ENCODE peak calls at places on chromosome 16, in nine cellular contexts. Q, G, B, V, O, J, S, M and X are unnamed samples.

GRCh38 chr16:68297908-68298307 is 12.8 kb downstream of the SLC7A6OS start:
- DNase-seq in Q (no peak), S (no peak), G (no peak), B (no peak), M (no peak), V (no peak), J (no peak), O (no peak), X (peak)

GRCh38 chr16:46883353-46883689 is 841 bp upstream of the GPT2 start:
- DNase-seq in Q (no peak), V (no peak), J (peak), G (no peak), B (no peak), M (no peak), S (peak), O (no peak), X (no peak)

GRCh38 chr16:58196898-58197313 is 1.0 kb downstream of the CSNK2A2 start:
- DNase-seq in Q (no peak), O (no peak), J (peak), S (no peak), M (peak), G (no peak), V (no peak), B (no peak), X (peak)

GRCh38 chr16:6008656-6009055 is 911.1 kb upstream of the EEF2KMT start:
- DNase-seq in B (no peak), O (no peak), G (no peak), Q (no peak), V (no peak), J (no peak), M (no peak), S (no peak), X (no peak)

GRCh38 chr16:68463904-68464303 is 15.6 kb upstream of the SMPD3 start:
- DNase-seq in G (no peak), V (no peak), Q (no peak), B (no peak), S (no peak), O (no peak), J (no peak), M (no peak), X (no peak)

GRCh38 chr16:920722-921121 is 50.1 kb downstream of the LMF1 start:
- DNase-seq in S (no peak), G (no peak), M (no peak), Q (no peak), O (peak), J (peak), V (peak), B (no peak), X (peak)

GRCh38 chr16:58850019-58850626 is 116.0 kb upstream of the GOT2 start:
- DNase-seq in Q (no peak), S (no peak), V (no peak), B (no peak), O (no peak), J (no peak), G (no peak), M (no peak), X (no peak)

GRCh38 chr16:68445458-68445857 is 2.9 kb downstream of the SMPD3 start:
- DNase-seq in J (peak), O (no peak), M (no peak), Q (peak), B (no peak), S (peak), G (peak), V (no peak), X (peak)

GRCh38 chr16:9297437-9298113 is 206.1 kb downstream of the HAPSTR1 start:
- DNase-seq in B (peak), V (no peak), Q (peak), J (peak), S (no peak), M (no peak), O (no peak), G (peak), X (peak)

GRCh38 chr16:7377231-7377630 is 44.6 kb downstream of the RBFOX1 start:
- DNase-seq in V (no peak), S (no peak), G (no peak), J (no peak), Q (no peak), M (no peak), O (no peak), B (no peak), X (no peak)

GRCh38 chr16:47848481-47849109 is 307.2 kb downstream of the ABCC12 start:
- DNase-seq in G (no peak), J (peak), B (no peak), M (peak), S (no peak), V (no peak), Q (no peak), O (no peak), X (peak)

GRCh38 chr16:51636913-51637743 is 486.1 kb upstream of the SALL1 start:
- DNase-seq in Q (no peak), J (peak), M (no peak), B (no peak), V (no peak), G (no peak), S (no peak), O (no peak), X (peak)

GRCh38 chr16:70686376-70687171 is 721 bp upstream of the MTSS2 start:
- DNase-seq in G (no peak), S (no peak), J (no peak), Q (no peak), M (no peak), B (no peak), O (no peak), V (no peak), X (no peak)

GRCh38 chr16:15822957-15823356 is 33.9 kb downstream of the MYH11 start:
- DNase-seq in J (no peak), M (no peak), G (no peak), S (peak), O (no peak), Q (no peak), B (peak), V (peak), X (no peak)

GRCh38 chr16:69145658-69146057 is 13.2 kb downstream of the UTP4 start:
- DNase-seq in S (no peak), Q (no peak), V (no peak), M (no peak), J (no peak), O (no peak), B (no peak), G (no peak), X (peak)

GRCh38 chr16:72008424-72009216 is at the start of gene DHODH:
- DNase-seq in O (peak), S (peak), Q (peak), J (peak), B (peak), G (peak), M (peak), V (peak), X (peak)

GRCh38 chr16:23270654-23271053 is 31.4 kb upstream of the SCNN1B start:
- DNase-seq in O (no peak), M (no peak), V (no peak), Q (no peak), S (no peak), B (no peak), G (no peak), J (no peak), X (no peak)

GRCh38 chr16:616771-617586 is 13.8 kb upstream of the WFIKKN1 start:
- DNase-seq in J (no peak), V (no peak), Q (no peak), O (no peak), M (no peak), B (peak), S (peak), G (no peak), X (no peak)

GRCh38 chr16:10942352-10943297 is at the start of gene DEXI:
- DNase-seq in O (peak), M (peak), J (peak), Q (peak), S (peak), V (peak), G (peak), B (peak), X (peak)

GRCh38 chr16:56327071-56327928 is 98.0 kb downstream of the AMFR start:
- DNase-seq in G (no peak), S (no peak), J (no peak), O (no peak), M (no peak), V (no peak), B (no peak), Q (no peak), X (no peak)

GRCh38 chr16:67967956-67968439 is 439 bp downstream of the SLC12A4 start:
- DNase-seq in V (no peak), S (peak), O (no peak), M (no peak), J (peak), Q (no peak), B (no peak), G (no peak), X (no peak)

GRCh38 chr16:67260426-67261063 is 11.8 kb downstream of the SLC9A5 start:
- DNase-seq in V (peak), Q (peak), S (no peak), B (peak), M (peak), G (peak), J (peak), O (no peak), X (peak)

GRCh38 chr16:75264999-75265910 is 13.8 kb upstream of the BCAR1 start:
- DNase-seq in G (no peak), J (no peak), M (no peak), Q (no peak), B (peak), O (no peak), V (no peak), S (peak), X (no peak)

GRCh38 chr16:75265911-75266701 is 14.7 kb upstream of the BCAR1 start:
- DNase-seq in V (no peak), G (peak), S (peak), M (peak), Q (peak), O (no peak), B (peak), J (peak), X (peak)

GRCh38 chr16:75267631-75268264 is 16.3 kb upstream of the BCAR1 start:
- DNase-seq in J (no peak), O (no peak), M (peak), V (no peak), S (peak), G (peak), B (peak), Q (peak), X (peak)

GRCh38 chr16:75264531-75264998 is 13.1 kb upstream of the BCAR1 start:
- DNase-seq in S (no peak), J (no peak), M (peak), Q (no peak), V (no peak), G (no peak), O (no peak), B (peak), X (peak)

GRCh38 chr16:75266738-75267630 is 15.6 kb upstream of the BCAR1 start:
- DNase-seq in O (no peak), M (no peak), J (no peak), Q (no peak), B (peak), S (no peak), G (no peak), V (no peak), X (no peak)
- H3K4me3 ChIP-seq in O (no peak), M (no peak), J (no peak), Q (peak), B (no peak), S (no peak), G (no peak), V (peak), X (no peak)

DNA sequence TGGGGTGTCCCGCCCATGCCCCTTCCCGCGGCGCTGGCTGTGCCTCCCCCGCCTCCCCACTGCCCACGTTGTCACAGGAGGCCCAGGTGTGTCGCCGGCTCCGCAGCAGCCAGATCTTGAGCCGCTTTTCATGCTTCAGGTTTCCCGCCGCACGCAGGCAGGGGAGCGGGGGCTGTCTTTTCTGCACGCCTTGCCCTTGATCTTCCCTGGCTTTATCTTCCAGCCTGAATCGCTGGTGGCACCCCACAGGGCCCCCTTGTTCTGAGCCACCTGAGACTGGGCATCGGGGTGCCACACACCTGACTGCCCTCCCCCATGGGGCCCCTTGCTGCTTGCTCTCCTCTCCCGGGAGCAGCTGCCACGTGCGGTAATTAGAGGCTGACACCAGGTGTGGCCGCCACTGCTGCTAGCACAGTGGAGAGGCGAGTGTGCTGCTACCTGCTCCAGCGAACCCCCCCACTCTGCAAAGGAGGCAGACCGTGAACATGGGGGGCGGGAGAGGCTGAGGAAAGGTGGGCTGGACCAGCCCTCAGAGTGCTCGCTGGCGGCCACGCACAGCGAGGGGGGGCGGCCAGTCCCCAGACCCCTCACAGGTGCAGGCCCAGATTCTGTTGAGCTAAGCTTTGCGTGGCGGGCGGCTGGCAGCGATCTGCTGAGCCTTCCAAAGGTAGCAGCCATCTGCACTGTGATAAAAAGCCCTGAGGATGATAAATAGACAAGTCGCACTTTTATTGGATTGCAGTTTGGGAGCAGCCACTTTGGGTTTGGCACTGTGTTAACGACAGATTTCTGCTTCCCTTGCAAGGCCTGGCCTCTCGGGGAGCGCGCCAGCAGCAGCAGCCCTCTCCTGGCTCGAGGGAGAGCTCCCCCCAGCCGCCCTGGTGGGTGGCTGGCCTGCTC is 168.0 kb upstream of the GSE1 start:
- DNase-seq in B (no peak), G (no peak), V (no peak), O (no peak), J (peak), Q (no peak), S (peak), M (no peak), X (no peak)
- TF ChIP-seq CTCF in B (no peak), G (no peak), V (no peak), O (no peak), J (no peak), Q (no peak), S (no peak), M (no peak), X (no peak)

DNA sequence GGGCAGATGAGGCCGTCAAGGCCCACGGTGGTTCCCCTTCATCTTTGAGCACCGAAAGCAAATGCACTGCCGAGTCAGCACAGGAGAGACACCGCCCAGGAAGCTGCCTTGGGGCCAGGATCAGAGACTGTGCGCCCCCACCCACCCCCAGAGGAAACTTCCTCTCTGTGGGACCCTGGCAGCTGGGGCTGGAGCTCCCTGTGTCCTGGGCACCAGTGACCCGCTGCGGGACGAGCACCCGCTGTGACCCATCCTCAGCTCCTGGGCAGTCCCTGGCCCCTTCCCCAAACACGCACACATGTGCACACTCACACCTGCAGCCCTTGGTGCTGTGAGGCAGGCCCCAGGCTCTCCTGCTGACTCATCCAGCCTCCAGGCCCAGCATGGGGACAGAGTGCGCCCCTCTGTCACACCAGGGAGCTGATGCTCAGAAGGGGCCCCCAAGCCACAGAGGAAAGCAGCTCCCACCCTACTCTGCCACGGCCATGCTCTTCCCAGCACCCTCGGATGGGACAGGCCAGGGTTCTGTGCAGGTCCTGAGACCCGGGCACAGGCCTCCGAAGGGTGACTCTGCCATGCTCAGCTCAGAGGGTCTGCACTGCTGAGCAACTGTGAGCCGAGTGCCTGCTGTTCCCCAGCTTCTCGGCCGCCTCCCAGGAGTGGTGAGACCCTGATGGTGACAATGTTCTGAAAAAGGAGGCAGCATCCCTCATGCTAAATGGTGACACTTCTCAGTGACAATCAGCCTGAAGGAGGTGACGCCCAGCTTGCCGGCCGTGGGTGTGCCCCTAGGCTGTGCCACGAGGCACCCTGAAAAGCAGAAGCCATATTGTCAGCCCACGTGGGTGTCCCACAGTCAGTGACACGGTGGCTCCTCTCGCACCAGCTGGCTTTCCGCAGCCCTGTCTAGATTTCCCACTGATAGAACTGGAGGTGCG is 3.6 kb downstream of the PIEZO1 start:
- DNase-seq in S (peak), O (no peak), M (no peak), J (no peak), B (no peak), V (peak), Q (no peak), G (no peak), X (no peak)
- H3K4me3 ChIP-seq in S (no peak), O (no peak), M (no peak), J (no peak), B (no peak), V (peak), Q (no peak), G (no peak), X (no peak)

GRCh38 chr16:74035816-74036215 is 260.8 kb upstream of the PSMD7 start:
- DNase-seq in B (no peak), S (no peak), J (peak), Q (peak), O (no peak), G (peak), V (no peak), M (no peak), X (peak)
- TF ChIP-seq CTCF in B (no peak), S (no peak), J (peak), Q (peak), O (no peak), G (peak), V (no peak), M (peak), X (peak)

GRCh38 chr16:66103245-66103644 is 263.2 kb upstream of the CDH5 start:
- DNase-seq in S (no peak), O (no peak), V (no peak), Q (no peak), B (no peak), J (no peak), G (peak), M (no peak), X (peak)
- H3K4me3 ChIP-seq in S (no peak), O (no peak), V (no peak), Q (no peak), B (no peak), J (no peak), G (no peak), M (no peak), X (no peak)

GRCh38 chr16:49096191-49096945 is 185.3 kb downstream of the CBLN1 start:
- DNase-seq in V (no peak), M (no peak), O (no peak), S (no peak), G (no peak), J (peak), Q (no peak), B (no peak), X (no peak)
- TF ChIP-seq CTCF in V (no peak), M (no peak), O (no peak), S (no peak), G (no peak), J (no peak), Q (no peak), B (no peak), X (no peak)

DNA sequence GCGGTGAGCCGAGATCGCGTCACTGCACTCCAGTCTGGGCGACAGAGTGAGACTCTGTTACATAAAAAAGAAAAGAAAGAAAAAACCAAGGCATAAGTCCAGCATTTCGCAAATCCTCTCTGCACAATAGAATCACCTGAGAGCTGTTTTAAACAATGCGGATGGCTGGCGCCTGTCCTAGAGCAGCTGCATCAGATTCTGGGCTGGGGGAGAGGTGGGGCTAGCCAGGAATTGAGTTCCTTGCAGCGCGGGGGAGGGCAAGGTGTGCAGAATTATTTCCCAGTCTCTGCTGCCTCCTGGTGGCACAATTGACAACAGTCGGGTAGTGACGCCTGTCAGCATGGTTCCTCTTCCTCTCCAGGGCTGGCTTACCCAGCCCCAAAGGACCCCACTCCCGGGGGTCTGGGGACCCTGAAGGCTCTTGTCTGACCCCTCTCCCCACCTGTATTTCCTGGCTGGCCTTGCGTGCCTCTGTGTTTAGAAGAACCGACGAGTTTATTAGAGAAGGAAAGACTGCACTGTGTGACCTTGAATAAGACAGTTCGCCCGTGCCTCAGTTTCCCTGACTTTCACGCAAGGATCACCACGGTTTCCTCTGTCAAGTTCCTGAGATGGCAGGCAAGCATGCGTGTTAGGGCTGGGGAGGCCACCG is 41.1 kb upstream of the PLCG2 start:
- DNase-seq in B (peak), S (peak), G (peak), Q (peak), O (peak), M (peak), V (peak), J (peak), X (peak)
- H3K4me3 ChIP-seq in B (peak), S (peak), G (no peak), Q (peak), O (no peak), M (peak), V (peak), J (no peak), X (peak)

GRCh38 chr16:30797670-30798309 is 10.8 kb upstream of the ZNF629 start:
- DNase-seq in B (no peak), O (no peak), Q (peak), V (no peak), S (no peak), M (no peak), J (peak), G (no peak), X (no peak)
- TF ChIP-seq CTCF in B (no peak), O (no peak), Q (no peak), V (no peak), S (no peak), M (no peak), J (peak), G (no peak), X (no peak)

GRCh38 chr16:82995927-82996441 is 369.2 kb downstream of the CDH13 start:
- DNase-seq in V (no peak), O (no peak), J (no peak), S (peak), G (no peak), Q (no peak), M (peak), B (no peak), X (peak)
- H3K4me3 ChIP-seq in V (no peak), O (peak), J (no peak), S (peak), G (no peak), Q (no peak), M (no peak), B (no peak), X (no peak)